ENCODE peak calls at places on chromosomes 7 and 10, in seven cellular contexts. M is HT-29; O is CD4-positive, CD25-positive, alpha-beta regulatory T cell; S is ELR; P is NK-92 treated with Interleukin-12 subunit alpha and Interleukin-12 subunit beta, amount 100 ng/mL, for 24 hours; E is choroid plexus epithelial cell; I is BE2C. Z is an unnamed sample.

GRCh38 chr10:114384601-114385000 is 19.7 kb downstream of the AFAP1L2 start:
- DNase-seq in M (no peak), O (no peak), S (no peak), P (no peak), E (no peak), I (no peak), Z (no peak)

GRCh38 chr10:6924166-6924565 is 344.1 kb upstream of the PRKCQ start:
- DNase-seq in M (no peak), O (no peak), S (peak), P (no peak), E (no peak), I (no peak), Z (no peak)

GRCh38 chr10:27561362-27561761 is 57.3 kb downstream of the RAB18 start:
- DNase-seq in M (no peak), O (no peak), S (no peak), P (no peak), E (no peak), I (no peak), Z (no peak)

GRCh38 chr10:100327007-100327700 is 2.9 kb downstream of the PKD2L1 start:
- DNase-seq in M (no peak), O (peak), S (no peak), P (no peak), E (no peak), I (no peak), Z (no peak)

GRCh38 chr10:90317172-90317571 is 540.7 kb downstream of the HTR7 start:
- DNase-seq in M (no peak), O (no peak), S (no peak), P (no peak), E (no peak), I (no peak), Z (no peak)

GRCh38 chr7:91182819-91183405 is 81.3 kb upstream of the FZD1 start:
- DNase-seq in M (no peak), O (no peak), S (peak), P (no peak), E (peak), I (no peak), Z (no peak)

GRCh38 chr10:128568041-128568440 is 441.8 kb upstream of the MKI67 start:
- DNase-seq in M (no peak), O (no peak), S (no peak), P (no peak), E (no peak), I (no peak), Z (no peak)

GRCh38 chr7:17507717-17508116 is 209.3 kb downstream of the AHR start:
- DNase-seq in M (no peak), O (no peak), S (no peak), P (no peak), E (no peak), I (no peak), Z (no peak)

GRCh38 chr10:55630491-55631056 is 730.5 kb downstream of the ZWINT start:
- DNase-seq in M (no peak), O (no peak), S (no peak), P (no peak), E (no peak), I (peak), Z (peak)

GRCh38 chr7:143514487-143514886 is 36.8 kb downstream of the TAS2R41 start:
- DNase-seq in M (no peak), O (no peak), S (no peak), P (no peak), E (no peak), I (no peak), Z (no peak)

GRCh38 chr7:8579661-8580060 is 146.3 kb downstream of the NXPH1 start:
- DNase-seq in M (no peak), O (no peak), S (no peak), P (no peak), E (no peak), I (no peak), Z (no peak)

GRCh38 chr7:92872701-92873100 is 36.3 kb upstream of the CDK6 start:
- DNase-seq in M (no peak), O (no peak), S (peak), P (no peak), E (no peak), I (no peak), Z (no peak)

GRCh38 chr10:12907651-12908050 is 93.9 kb downstream of the CCDC3 start:
- DNase-seq in M (no peak), O (no peak), S (peak), P (no peak), E (peak), I (no peak), Z (no peak)

GRCh38 chr7:129948877-129949291 is 3.9 kb downstream of the UBE2H start:
- DNase-seq in M (peak), O (peak), S (peak), P (no peak), E (peak), I (peak), Z (peak)

GRCh38 chr10:119595715-119596515 is 849 bp downstream of the TIAL1 start:
- DNase-seq in M (peak), O (peak), S (peak), P (peak), E (peak), I (peak), Z (peak)

GRCh38 chr10:21159669-21160068 is 262.6 kb upstream of the NEBL start:
- DNase-seq in M (no peak), O (no peak), S (no peak), P (no peak), E (no peak), I (no peak), Z (no peak)

GRCh38 chr7:43764039-43764789 is 5.7 kb downstream of the BLVRA start:
- DNase-seq in M (peak), O (no peak), S (no peak), P (no peak), E (peak), I (no peak), Z (no peak)

GRCh38 chr10:15245530-15245929 is 77.0 kb upstream of the NMT2 start:
- DNase-seq in M (peak), O (no peak), S (peak), P (no peak), E (peak), I (peak), Z (no peak)

GRCh38 chr7:79495544-79496272 is 42.2 kb upstream of the MAGI2 start:
- DNase-seq in M (no peak), O (no peak), S (peak), P (no peak), E (peak), I (no peak), Z (no peak)

GRCh38 chr10:86411281-86411841 is 44.8 kb upstream of the GRID1 start:
- DNase-seq in M (peak), O (peak), S (peak), P (no peak), E (peak), I (no peak), Z (no peak)

GRCh38 chr7:54792383-54792782 is 33.4 kb upstream of the SEC61G start:
- DNase-seq in M (no peak), O (no peak), S (no peak), P (no peak), E (no peak), I (no peak), Z (no peak)

GRCh38 chr10:130233426-130233825 is 97.2 kb downstream of the GLRX3 start:
- DNase-seq in M (no peak), O (no peak), S (no peak), P (no peak), E (no peak), I (no peak), Z (no peak)

GRCh38 chr7:5827755-5828154 is 46.3 kb upstream of the RNF216 start:
- DNase-seq in M (peak), O (peak), S (peak), P (no peak), E (peak), I (peak), Z (no peak)

GRCh38 chr7:128302110-128302509 is 41.6 kb downstream of the RBM28 start:
- DNase-seq in M (no peak), O (no peak), S (no peak), P (no peak), E (no peak), I (peak), Z (no peak)

GRCh38 chr7:48250441-48250951 is 79.2 kb downstream of the ABCA13 start:
- DNase-seq in M (no peak), O (no peak), S (peak), P (no peak), E (peak), I (no peak), Z (no peak)

GRCh38 chr7:86747698-86748097 is 104.0 kb downstream of the GRM3 start:
- DNase-seq in M (no peak), O (no peak), S (no peak), P (no peak), E (no peak), I (no peak), Z (no peak)

GRCh38 chr7:36155811-36156361 is 2.8 kb downstream of the EEPD1 start:
- DNase-seq in M (peak), O (no peak), S (no peak), P (no peak), E (peak), I (peak), Z (no peak)

GRCh38 chr7:100763556-100764140 is 30.3 kb downstream of the ZAN start:
- DNase-seq in M (no peak), O (no peak), S (no peak), P (no peak), E (no peak), I (no peak), Z (no peak)

GRCh38 chr7:23713285-23714235 is 3.5 kb downstream of the STK31 start:
- DNase-seq in M (no peak), O (no peak), S (peak), P (no peak), E (peak), I (no peak), Z (no peak)

GRCh38 chr10:95445837-95446347 is 115.3 kb downstream of the SORBS1 start:
- DNase-seq in M (peak), O (peak), S (peak), P (peak), E (peak), I (peak), Z (no peak)

GRCh38 chr7:127741764-127742375 is 89.9 kb downstream of the SND1 start:
- DNase-seq in M (no peak), O (no peak), S (no peak), P (no peak), E (no peak), I (no peak), Z (no peak)

GRCh38 chr10:124387078-124387874 is 31.4 kb downstream of the OAT start:
- DNase-seq in M (no peak), O (no peak), S (peak), P (no peak), E (no peak), I (peak), Z (no peak)

GRCh38 chr10:75402486-75403143 is 1.1 kb upstream of the ZNF503 start:
- DNase-seq in M (no peak), O (no peak), S (peak), P (no peak), E (no peak), I (no peak), Z (peak)

GRCh38 chr7:72805526-72806494 is 22.2 kb downstream of the TYW1B start:
- DNase-seq in M (no peak), O (no peak), S (peak), P (peak), E (peak), I (no peak), Z (no peak)

GRCh38 chr7:149776848-149777407 is 3.5 kb upstream of the ZNF467 start:
- DNase-seq in M (no peak), O (no peak), S (no peak), P (no peak), E (no peak), I (no peak), Z (no peak)

GRCh38 chr7:136086712-136087111 is 109.6 kb upstream of the MTPN start:
- DNase-seq in M (peak), O (peak), S (peak), P (no peak), E (peak), I (peak), Z (peak)

GRCh38 chr10:74419491-74420466 is 268.8 kb downstream of the ADK start:
- DNase-seq in M (peak), O (peak), S (peak), P (no peak), E (peak), I (peak), Z (no peak)

GRCh38 chr7:5429857-5430611 is 6.4 kb upstream of the TNRC18 start:
- DNase-seq in M (peak), O (no peak), S (peak), P (no peak), E (peak), I (no peak), Z (peak)

Z was measured in ecto neural progenitor cell.